ENCODE peak calls at places on chromosomes 16 and 17, in seven cellular contexts. P is SK-N-SH, V is K562, Q is GM12878, S is H1, X is HepG2, W is GM12892. E is an unnamed sample.

GRCh38 chr16:83513006-83513755 is 294.6 kb upstream of the HSBP1 start:
- DNase-seq in X (no peak), P (no peak), Q (no peak), S (no peak), V (no peak), W (no peak), E (no peak)

GRCh38 chr17:52148969-52149351 is 9.6 kb downstream of the CA10 start:
- DNase-seq in P (no peak), S (no peak), Q (no peak), W (no peak), X (no peak), V (no peak), E (no peak)

GRCh38 chr16:72858611-72859493 is 189.1 kb downstream of the ZFHX3 start:
- DNase-seq in S (no peak), P (peak; percentile 67), Q (no peak), X (no peak), V (no peak), W (no peak), E (no peak)

GRCh38 chr17:79659376-79659775 is 48.5 kb upstream of the RBFOX3 start:
- DNase-seq in P (no peak), V (no peak), Q (no peak), S (no peak), W (no peak), X (no peak), E (no peak)

GRCh38 chr16:66036775-66037715 is 329.4 kb upstream of the CDH5 start:
- DNase-seq in S (no peak), W (no peak), X (no peak), P (no peak), V (no peak), Q (no peak), E (no peak)

GRCh38 chr16:73058221-73058615 is 10.3 kb upstream of the ZFHX3 start:
- DNase-seq in P (peak; percentile 72), S (no peak), W (peak; percentile 71), Q (no peak), X (no peak), V (peak; percentile 33), E (peak; percentile 68)

GRCh38 chr16:19486744-19487325 is 35.1 kb downstream of the GDE1 start:
- DNase-seq in W (no peak), X (no peak), S (no peak), Q (no peak), V (peak; percentile 22), P (no peak), E (no peak)

GRCh38 chr17:35766903-35767510 is 6.3 kb downstream of the C17orf50 start:
- DNase-seq in V (peak; percentile 35), P (peak; percentile 81), X (no peak), W (no peak), S (no peak), Q (no peak), E (no peak)

GRCh38 chr17:8742274-8742673 is 2.4 kb downstream of the CCDC42 start:
- DNase-seq in S (no peak), Q (no peak), X (no peak), P (no peak), W (no peak), V (no peak), E (no peak)

GRCh38 chr16:79505344-79505743 is 95.2 kb downstream of the MAF start:
- DNase-seq in V (no peak), W (no peak), Q (no peak), S (no peak), X (no peak), P (no peak), E (no peak)

GRCh38 chr17:2396568-2397246 is 4.2 kb downstream of the MNT start:
- DNase-seq in X (peak; percentile 95), Q (peak; percentile 68), W (no peak), V (peak; percentile 52), S (peak; percentile 85), P (peak; percentile 81), E (no peak)

GRCh38 chr17:18949566-18949965 is 2.4 kb upstream of the SLC5A10 start:
- DNase-seq in Q (no peak), X (no peak), P (no peak), W (no peak), S (no peak), V (no peak), E (no peak)

GRCh38 chr17:39197380-39198185 is at the start of gene CACNB1:
- DNase-seq in Q (no peak), V (peak; percentile 87), P (peak; percentile 95), W (peak; percentile 80), X (peak; percentile 45), S (no peak), E (peak; percentile 82)

GRCh38 chr16:65002265-65002664 is 119.6 kb downstream of the CDH11 start:
- DNase-seq in S (no peak), V (no peak), Q (no peak), P (peak; percentile 8), X (no peak), W (no peak), E (no peak)

GRCh38 chr17:39623356-39623950 is 3.3 kb upstream of the PPP1R1B start:
- DNase-seq in P (peak; percentile 89), V (peak; percentile 71), X (peak; percentile 62), S (no peak), W (peak; percentile 82), Q (no peak), E (peak; percentile 78)

GRCh38 chr17:67042104-67042899 is 2.1 kb upstream of the CACNG1 start:
- DNase-seq in V (no peak), Q (no peak), S (no peak), X (no peak), W (no peak), P (peak; percentile 41), E (no peak)

GRCh38 chr16:78321611-78322010 is 222.2 kb downstream of the WWOX start:
- DNase-seq in Q (no peak), V (no peak), W (no peak), S (no peak), P (peak; percentile 29), X (no peak), E (no peak)

GRCh38 chr16:70788668-70789161 is 12.2 kb downstream of the VAC14 start:
- DNase-seq in Q (no peak), S (no peak), P (no peak), X (no peak), V (no peak), W (no peak), E (no peak)

GRCh38 chr16:86925067-86925791 is 346.9 kb downstream of the FOXL1 start:
- DNase-seq in Q (no peak), X (no peak), S (no peak), V (no peak), P (no peak), W (no peak), E (no peak)

GRCh38 chr16:88537864-88538263 is 32.3 kb upstream of the ZC3H18 start:
- DNase-seq in X (no peak), Q (no peak), P (no peak), S (no peak), W (no peak), V (no peak), E (no peak)

GRCh38 chr17:66533572-66533971 is 231.2 kb downstream of the PRKCA start:
- DNase-seq in X (no peak), S (no peak), Q (no peak), V (no peak), W (no peak), P (peak; percentile 34), E (no peak)

GRCh38 chr16:11088432-11088794 is 144.0 kb downstream of the CLEC16A start:
- DNase-seq in W (no peak), X (no peak), P (no peak), S (no peak), V (no peak), Q (no peak), E (no peak)

GRCh38 chr17:63405741-63406261 is 40.3 kb downstream of the CYB561 start:
- DNase-seq in P (peak; percentile 54), Q (no peak), W (no peak), X (peak; percentile 67), V (peak; percentile 32), S (no peak), E (no peak)

GRCh38 chr16:7440886-7441400 is 108.3 kb downstream of the RBFOX1 start:
- DNase-seq in P (no peak), X (no peak), W (no peak), S (no peak), V (no peak), Q (no peak), E (no peak)
- TF ChIP-seq TAF1 in P (no peak), X (no peak), W (no peak), S (no peak), V (no peak), Q (no peak), E (no peak)

GRCh38 chr16:67429799-67430503 is 970 bp upstream of the HSD11B2 start:
- DNase-seq in V (no peak), P (no peak), X (no peak), Q (no peak), W (no peak), S (no peak), E (no peak)

GRCh38 chr16:67431805-67432476 is 1.0 kb downstream of the HSD11B2 start:
- DNase-seq in S (no peak), Q (no peak), V (peak; percentile 30), P (peak; percentile 51), X (no peak), W (no peak), E (no peak)

GRCh38 chr16:67432491-67432890 is 1.6 kb downstream of the HSD11B2 start:
- DNase-seq in P (no peak), Q (no peak), V (no peak), S (no peak), W (no peak), X (no peak), E (no peak)

GRCh38 chr16:67430504-67431076 is 331 bp upstream of the HSD11B2 start:
- DNase-seq in X (peak; percentile 77), Q (no peak), S (no peak), W (no peak), V (peak; percentile 54), P (peak; percentile 68), E (no peak)

DNA sequence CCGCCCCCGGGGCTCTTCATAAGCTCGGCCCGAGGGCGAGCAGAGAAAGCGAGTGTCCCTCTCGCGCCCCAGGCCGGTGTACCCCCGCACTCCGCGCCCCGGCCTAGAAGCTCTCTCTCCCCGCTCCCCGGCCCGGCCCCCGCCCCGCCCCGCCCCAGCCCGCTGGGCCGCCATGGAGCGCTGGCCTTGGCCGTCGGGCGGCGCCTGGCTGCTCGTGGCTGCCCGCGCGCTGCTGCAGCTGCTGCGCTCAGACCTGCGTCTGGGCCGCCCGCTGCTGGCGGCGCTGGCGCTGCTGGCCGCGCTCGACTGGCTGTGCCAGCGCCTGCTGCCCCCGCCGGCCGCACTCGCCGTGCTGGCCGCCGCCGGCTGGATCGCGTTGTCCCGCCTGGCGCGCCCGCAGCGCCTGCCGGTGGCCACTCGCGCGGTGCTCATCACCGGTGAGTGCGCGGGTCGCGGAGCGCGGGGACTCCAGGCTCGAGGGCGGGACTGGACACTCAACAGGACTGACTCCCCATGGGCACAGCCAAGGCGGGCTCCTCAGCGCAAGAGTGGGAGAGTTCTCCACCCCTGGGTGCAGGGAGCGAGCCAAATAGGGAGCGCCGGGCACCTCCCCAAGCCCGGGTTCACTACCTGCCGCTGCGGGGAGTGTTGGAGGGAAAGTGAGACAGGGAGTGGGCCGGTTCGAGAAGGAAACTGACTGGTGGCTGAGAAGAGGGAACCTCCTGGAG is at the start of gene HSD11B2:
- DNase-seq in X (no peak), P (peak; percentile 93), W (no peak), Q (no peak), V (peak; percentile 89), S (no peak), E (peak; percentile 63)
- TF ChIP-seq TAF1 in X (no peak), P (no peak), W (no peak), Q (no peak), V (no peak), S (peak; percentile 50), E (no peak)

GRCh38 chr17:22278302-22279275 is 586.3 kb downstream of the KCNJ18 start:
- DNase-seq in S (no peak), V (no peak), W (no peak), X (no peak), P (no peak), Q (no peak), E (no peak)
- TF ChIP-seq TAF1 in S (no peak), V (no peak), W (no peak), X (no peak), P (no peak), Q (no peak), E (no peak)

GRCh38 chr17:15456972-15457722 is 10.3 kb downstream of the CDRT4 start:
- DNase-seq in V (no peak), Q (no peak), W (no peak), X (peak; percentile 61), P (peak; percentile 23), S (no peak), E (no peak)
- TF ChIP-seq TAF1 in V (no peak), Q (no peak), W (no peak), X (no peak), P (no peak), S (no peak), E (no peak)

E was measured in GM12891.